ENCODE peak calls at places on chromosomes 3 and 15, in four cellular contexts. Y, I, E and H are unnamed samples.
A peak's percentile ranks its signal among the peaks of the same experiment; 100 is the strongest.

GRCh38 chr15:25171856-25172687 is 217.3 kb downstream of the SNRPN start:
- DNase-seq in Y (no peak), I (peak; percentile 28), E (peak; percentile 11), H (peak; percentile 20)

GRCh38 chr15:93485922-93486327 is 396.9 kb upstream of the RGMA start:
- DNase-seq in Y (peak; percentile 11), I (peak; percentile 84), E (peak; percentile 65), H (no peak)

GRCh38 chr3:125478321-125478720 is 41.7 kb downstream of the SNX4 start:
- DNase-seq in Y (peak; percentile 12), I (no peak), E (no peak), H (no peak)

GRCh38 chr3:71400986-71401451 is 182.5 kb downstream of the FOXP1 start:
- DNase-seq in Y (no peak), I (no peak), E (no peak), H (no peak)

GRCh38 chr15:57334257-57334656 is 42.0 kb upstream of the CGNL1 start:
- DNase-seq in Y (peak; percentile 28), I (no peak), E (no peak), H (no peak)

GRCh38 chr3:20288050-20288449 is 102.0 kb upstream of the SGO1 start:
- DNase-seq in Y (no peak), I (no peak), E (no peak), H (no peak)

GRCh38 chr3:98018301-98018700 is 16.8 kb downstream of the GABRR3 start:
- DNase-seq in Y (no peak), I (no peak), E (no peak), H (no peak)

GRCh38 chr3:31873254-31873653 is 107.8 kb downstream of the OSBPL10 start:
- DNase-seq in Y (no peak), I (no peak), E (no peak), H (no peak)

GRCh38 chr3:194140520-194141414 is 4.8 kb downstream of the HES1 start:
- DNase-seq in Y (no peak), I (peak; percentile 75), E (peak; percentile 73), H (peak; percentile 70)

GRCh38 chr3:10901293-10902010 is 85.4 kb downstream of the SLC6A11 start:
- DNase-seq in Y (no peak), I (no peak), E (no peak), H (no peak)

GRCh38 chr3:69085543-69086132 is 901 bp downstream of the ARL6IP5 start:
- DNase-seq in Y (peak; percentile 39), I (peak; percentile 64), E (peak; percentile 31), H (peak; percentile 62)

GRCh38 chr3:125062904-125063618 is 7.3 kb upstream of the HEG1 start:
- DNase-seq in Y (peak; percentile 99), I (no peak), E (no peak), H (no peak)

GRCh38 chr3:184296616-184297015 is 2.4 kb upstream of the PSMD2 start:
- DNase-seq in Y (no peak), I (no peak), E (no peak), H (no peak)

GRCh38 chr3:170037463-170038433 is at the start of gene GPR160:
- DNase-seq in Y (peak; percentile 15), I (peak; percentile 80), E (peak; percentile 35), H (peak; percentile 82)

GRCh38 chr3:140055032-140055791 is 120.2 kb downstream of the CLSTN2 start:
- DNase-seq in Y (no peak), I (no peak), E (no peak), H (no peak)

GRCh38 chr3:184551614-184552256 is 9.8 kb upstream of the EPHB3 start:
- DNase-seq in Y (no peak), I (no peak), E (no peak), H (no peak)

GRCh38 chr15:59169337-59169736 is 37.3 kb upstream of the LDHAL6B start:
- DNase-seq in Y (peak; percentile 94), I (no peak), E (no peak), H (no peak)

GRCh38 chr15:40459391-40460015 is 11.3 kb upstream of the CHST14 start:
- DNase-seq in Y (no peak), I (peak; percentile 44), E (no peak), H (no peak)

GRCh38 chr15:40928351-40928974 is 677 bp upstream of the DLL4 start:
- DNase-seq in Y (no peak), I (no peak), E (no peak), H (no peak)

GRCh38 chr3:192275741-192276355 is 451.5 kb downstream of the FGF12 start:
- DNase-seq in Y (peak; percentile 55), I (no peak), E (no peak), H (no peak)

GRCh38 chr15:87207945-87208580 is 1048.5 kb downstream of the NTRK3 start:
- DNase-seq in Y (peak; percentile 87), I (no peak), E (no peak), H (no peak)

GRCh38 chr15:43127752-43128151 is 5.6 kb upstream of the TMEM62 start:
- DNase-seq in Y (no peak), I (no peak), E (no peak), H (no peak)

GRCh38 chr3:182216311-182216970 is 504.7 kb downstream of the SOX2 start:
- DNase-seq in Y (no peak), I (no peak), E (no peak), H (no peak)

GRCh38 chr3:167091186-167091585 is 288.9 kb downstream of the ZBBX start:
- DNase-seq in Y (no peak), I (no peak), E (no peak), H (no peak)

GRCh38 chr3:29655016-29655415 is 374.1 kb downstream of the RBMS3 start:
- DNase-seq in Y (peak; percentile 29), I (no peak), E (no peak), H (no peak)

GRCh38 chr15:60729850-60730458 is 251.0 kb upstream of the ICE2 start:
- DNase-seq in Y (no peak), I (no peak), E (no peak), H (no peak)

GRCh38 chr3:160210799-160211221 is 14.4 kb upstream of the C3orf80 start:
- DNase-seq in Y (peak; percentile 82), I (no peak), E (no peak), H (no peak)

DNA sequence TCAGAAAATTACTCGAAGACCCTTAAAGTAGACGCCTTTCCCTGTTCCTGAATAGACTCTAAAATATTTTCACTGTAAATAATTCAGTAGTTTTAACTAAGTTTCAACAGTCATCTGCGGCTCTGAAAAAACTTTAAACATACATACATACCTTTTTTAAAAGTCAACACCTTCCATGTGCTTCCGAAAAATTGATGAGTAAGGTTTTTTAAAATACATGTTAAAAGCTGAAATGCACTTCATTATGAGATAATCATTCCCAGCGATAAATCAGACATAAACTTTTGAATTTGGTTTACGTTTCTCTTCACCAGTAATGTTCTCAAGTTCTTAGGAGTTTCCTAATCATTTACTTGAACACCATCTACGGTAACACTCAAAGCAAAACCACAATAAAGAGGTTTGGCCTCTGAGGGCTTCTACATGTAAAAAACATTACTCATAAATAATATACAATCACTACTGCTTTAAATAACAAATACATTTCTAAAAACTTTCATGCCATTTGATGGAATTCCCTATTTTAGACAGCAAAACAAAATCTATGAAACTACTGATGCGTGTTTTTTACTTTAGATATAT is 403.5 kb downstream of the SHQ1 start:
- DNase-seq in Y (no peak), I (no peak), E (no peak), H (no peak)
- H3K4me3 ChIP-seq in Y (no peak overlapping the region), I (peak overlapping the region; percentile 85), E (no peak overlapping the region), H (peak overlapping the region; percentile 79)

DNA sequence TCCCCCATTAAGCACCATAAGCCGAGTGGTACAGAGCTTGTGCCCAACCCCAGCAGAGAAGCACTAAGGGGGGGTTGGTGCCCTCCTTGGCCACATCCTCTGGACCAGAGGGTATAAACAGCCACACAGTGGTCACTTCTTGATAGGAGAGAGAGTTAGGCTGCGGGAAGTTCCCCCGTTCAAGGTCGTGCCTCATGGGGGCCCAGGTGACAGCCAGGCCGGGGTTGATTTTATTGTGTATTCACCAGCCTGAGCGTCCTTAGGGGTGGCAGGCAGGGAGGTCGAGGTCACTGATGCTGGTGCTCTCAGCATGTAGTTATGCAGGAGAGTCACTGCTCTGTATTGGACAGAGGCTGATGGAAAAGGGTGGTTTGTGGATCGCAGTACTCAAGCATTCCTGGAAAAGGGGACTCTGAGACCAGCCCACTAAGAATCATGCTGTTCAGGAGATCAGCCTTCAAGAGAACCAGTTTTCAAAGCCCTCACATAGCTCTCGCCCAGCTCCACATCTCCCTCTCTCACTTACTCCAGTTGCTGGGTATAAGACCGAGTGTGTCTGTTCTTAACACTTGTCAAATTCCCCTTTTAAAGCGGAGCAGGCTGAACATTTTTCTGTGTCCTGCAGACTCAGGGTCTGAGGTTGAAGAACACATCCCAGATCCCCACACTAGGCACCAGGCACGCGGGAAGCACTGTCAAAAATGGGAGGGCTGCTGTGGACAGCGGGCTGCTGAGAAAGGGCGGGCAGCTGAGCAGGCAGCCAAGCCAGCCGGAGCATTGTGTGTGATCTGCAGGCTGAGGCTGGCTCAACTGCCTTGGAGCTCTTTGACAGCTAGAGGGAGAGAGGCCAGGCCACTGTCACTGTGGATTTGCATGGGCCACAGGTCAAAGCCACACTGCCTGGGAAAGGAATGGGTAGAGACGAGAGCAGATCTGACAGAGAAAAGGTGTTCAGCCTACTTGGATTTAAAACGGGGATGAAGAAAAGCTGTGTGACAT is 279.3 kb upstream of the LRRFIP2 start:
- DNase-seq in Y (no peak), I (peak; percentile 78), E (peak; percentile 29), H (no peak)
- TF ChIP-seq CTCF in Y (peak; percentile 18), I (peak; percentile 52), E (peak; percentile 40), H (peak; percentile 47)

GRCh38 chr3:38030126-38031021 is 932 bp upstream of the PLCD1 start:
- DNase-seq in Y (no peak), I (no peak), E (no peak), H (no peak)

GRCh38 chr3:38029400-38030125 is at the start of gene PLCD1:
- DNase-seq in Y (peak; percentile 71), I (peak; percentile 88), E (peak; percentile 86), H (peak; percentile 67)

GRCh38 chr3:38027466-38028465 is 1.7 kb downstream of the PLCD1 start:
- DNase-seq in Y (no peak), I (no peak), E (no peak), H (peak; percentile 35)

GRCh38 chr3:38026856-38027255 is 2.6 kb downstream of the PLCD1 start:
- DNase-seq in Y (no peak), I (no peak), E (no peak), H (peak; percentile 33)

DNA sequence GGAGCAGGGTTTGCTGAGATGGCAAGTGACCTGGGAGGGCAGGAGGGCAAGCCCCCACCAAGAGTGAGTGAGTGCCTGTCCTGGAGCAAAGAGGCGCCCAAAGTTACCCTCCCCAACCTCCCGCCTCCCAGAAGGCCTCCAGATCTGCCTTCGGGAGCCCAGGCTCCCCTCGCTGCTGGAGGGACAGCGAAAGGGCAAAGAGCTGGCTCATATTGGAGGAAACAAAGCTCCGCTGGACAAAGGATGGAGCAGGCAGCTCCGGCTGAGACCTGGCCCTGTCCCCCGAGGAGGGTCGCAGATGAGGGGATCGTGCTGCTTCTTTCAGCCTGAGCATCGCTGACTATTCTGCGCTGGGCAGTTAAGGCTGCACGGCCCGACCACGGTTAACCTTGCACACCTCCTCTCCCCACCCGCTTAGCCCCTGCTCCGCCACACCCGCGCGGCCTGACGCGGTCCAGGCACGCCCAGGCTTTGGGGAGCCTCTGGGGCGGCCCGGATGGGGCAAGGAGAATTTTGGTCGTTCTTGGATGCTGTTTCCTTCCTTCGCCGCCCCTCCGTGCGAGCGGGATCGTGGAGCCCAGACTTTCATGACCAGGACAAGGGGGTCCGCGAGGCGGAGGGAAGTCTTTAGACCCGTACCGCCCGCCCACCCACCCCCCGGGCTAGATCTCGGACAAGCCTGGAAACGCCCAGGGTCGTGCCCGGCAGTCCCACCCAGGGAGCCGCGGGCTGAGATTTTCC is 651 bp downstream of the PLCD1 start:
- DNase-seq in Y (no peak), I (no peak), E (no peak), H (peak; percentile 47)
- H3K4me3 ChIP-seq in Y (peak overlapping the region; percentile 75), I (peak overlapping the region; percentile 79), E (peak overlapping the region; percentile 59), H (peak overlapping the region; percentile 54)

GRCh38 chr3:94004301-94004910 is 24.0 kb downstream of the STX19 start:
- DNase-seq in Y (peak; percentile 88), I (no peak), E (no peak), H (no peak)
- TF ChIP-seq CTCF in Y (peak; percentile 89), I (peak; percentile 74), E (peak; percentile 69), H (peak; percentile 93)